ENCODE peak calls at places on chromosomes 12 and 14, in eight cellular contexts. X, H, K, F, V, E, W and I are unnamed samples.

GRCh38 chr12:108697905-108698304 is 33.4 kb downstream of the CORO1C start:
- DNase-seq in X (no peak), H (no peak), K (no peak), F (no peak), V (no peak), E (no peak), W (no peak), I (no peak)

GRCh38 chr12:132044661-132045412 is 95.1 kb downstream of the EP400 start:
- DNase-seq in X (no peak), H (no peak), K (no peak), F (no peak), V (no peak), E (no peak), W (no peak), I (no peak)

GRCh38 chr14:99603471-99603933 is 505 bp downstream of the CCDC85C start:
- DNase-seq in X (peak), H (peak), K (peak), F (peak), V (peak), E (peak), W (no peak), I (no peak)

GRCh38 chr14:91343051-91343450 is 74.6 kb downstream of the CCDC88C start:
- DNase-seq in X (no peak), H (no peak), K (no peak), F (no peak), V (no peak), E (no peak), W (no peak), I (no peak)

GRCh38 chr12:105860556-105861207 is 278.1 kb downstream of the NUAK1 start:
- DNase-seq in X (no peak), H (no peak), K (no peak), F (no peak), V (no peak), E (no peak), W (no peak), I (no peak)

GRCh38 chr12:124774462-124775167 is 89.0 kb downstream of the SCARB1 start:
- DNase-seq in X (no peak), H (peak), K (peak), F (peak), V (peak), E (no peak), W (no peak), I (peak)

GRCh38 chr14:90266441-90267154 is 10.2 kb downstream of the PSMC1 start:
- DNase-seq in X (no peak), H (no peak), K (no peak), F (no peak), V (no peak), E (no peak), W (no peak), I (no peak)

GRCh38 chr12:64836856-64837255 is 12.4 kb downstream of the TBC1D30 start:
- DNase-seq in X (no peak), H (no peak), K (no peak), F (peak), V (no peak), E (no peak), W (no peak), I (no peak)

GRCh38 chr12:5715076-5715475 is 230.0 kb downstream of the ANO2 start:
- DNase-seq in X (no peak), H (no peak), K (no peak), F (no peak), V (no peak), E (no peak), W (no peak), I (no peak)

GRCh38 chr14:43754838-43755237 is 752.2 kb downstream of the FSCB start:
- DNase-seq in X (no peak), H (no peak), K (no peak), F (no peak), V (no peak), E (no peak), W (no peak), I (no peak)

DNA sequence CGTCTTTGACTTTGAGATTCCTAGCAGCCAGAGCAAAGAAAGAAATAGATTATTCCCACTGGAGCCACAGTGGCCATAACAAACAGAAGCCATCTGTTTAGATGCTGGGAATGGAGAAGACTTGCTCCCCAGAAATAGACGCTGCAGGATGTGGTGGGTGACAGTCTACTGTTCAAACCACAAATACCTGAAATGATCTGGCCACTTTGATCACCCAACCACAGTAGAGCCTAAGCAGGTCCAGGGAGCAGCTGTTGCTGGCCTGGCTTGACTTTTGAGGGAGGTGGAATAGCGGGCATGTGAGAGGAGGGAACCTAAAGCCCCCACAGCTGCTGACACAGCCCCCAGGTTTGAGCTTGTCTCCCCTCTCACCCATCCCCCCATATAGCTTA is 38.6 kb downstream of the SH2B3 start:
- DNase-seq in X (no peak), H (no peak), K (no peak), F (no peak), V (no peak), E (no peak), W (no peak), I (no peak)
- H3K27ac ChIP-seq in X (peak), H (no peak), K (no peak), F (peak), V (no peak), E (peak), W (peak), I (no peak)

DNA sequence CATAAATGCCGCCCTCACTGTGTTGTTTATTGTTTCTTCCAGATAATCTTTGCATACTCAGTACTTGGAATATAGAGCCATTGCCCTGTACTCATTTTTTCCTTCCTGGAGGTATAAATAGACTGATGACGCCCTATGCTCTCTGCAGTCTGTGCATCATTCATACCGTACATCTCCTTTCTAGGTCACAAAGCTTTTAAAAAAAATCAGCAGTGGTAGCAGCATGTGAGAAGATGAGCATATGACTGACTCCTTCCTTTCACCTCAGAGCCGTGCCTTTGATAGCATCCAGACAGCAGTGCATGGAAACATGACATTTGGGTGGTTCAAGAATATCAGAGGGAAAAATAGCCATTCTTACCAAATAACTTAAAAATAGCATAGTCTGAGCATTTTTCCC is 77.4 kb downstream of the PDE3A start:
- DNase-seq in X (no peak), H (no peak), K (peak), F (no peak), V (no peak), E (no peak), W (no peak), I (no peak)
- H3K27ac ChIP-seq in X (no peak), H (no peak), K (no peak), F (no peak), V (no peak), E (no peak), W (peak), I (no peak)

GRCh38 chr14:51117579-51117978 is 22.7 kb upstream of the TRIM9 start:
- DNase-seq in X (no peak), H (no peak), K (no peak), F (no peak), V (no peak), E (no peak), W (no peak), I (no peak)
- H3K27ac ChIP-seq in X (no peak), H (no peak), K (no peak), F (no peak), V (no peak), E (no peak), W (no peak), I (no peak)

GRCh38 chr12:122327494-122328385 is 61.4 kb upstream of the VPS33A start:
- DNase-seq in X (no peak), H (no peak), K (no peak), F (no peak), V (no peak), E (no peak), W (no peak), I (no peak)

GRCh38 chr12:122336015-122336946 is 70.0 kb upstream of the VPS33A start:
- DNase-seq in X (peak), H (no peak), K (peak), F (peak), V (no peak), E (no peak), W (no peak), I (no peak)

DNA sequence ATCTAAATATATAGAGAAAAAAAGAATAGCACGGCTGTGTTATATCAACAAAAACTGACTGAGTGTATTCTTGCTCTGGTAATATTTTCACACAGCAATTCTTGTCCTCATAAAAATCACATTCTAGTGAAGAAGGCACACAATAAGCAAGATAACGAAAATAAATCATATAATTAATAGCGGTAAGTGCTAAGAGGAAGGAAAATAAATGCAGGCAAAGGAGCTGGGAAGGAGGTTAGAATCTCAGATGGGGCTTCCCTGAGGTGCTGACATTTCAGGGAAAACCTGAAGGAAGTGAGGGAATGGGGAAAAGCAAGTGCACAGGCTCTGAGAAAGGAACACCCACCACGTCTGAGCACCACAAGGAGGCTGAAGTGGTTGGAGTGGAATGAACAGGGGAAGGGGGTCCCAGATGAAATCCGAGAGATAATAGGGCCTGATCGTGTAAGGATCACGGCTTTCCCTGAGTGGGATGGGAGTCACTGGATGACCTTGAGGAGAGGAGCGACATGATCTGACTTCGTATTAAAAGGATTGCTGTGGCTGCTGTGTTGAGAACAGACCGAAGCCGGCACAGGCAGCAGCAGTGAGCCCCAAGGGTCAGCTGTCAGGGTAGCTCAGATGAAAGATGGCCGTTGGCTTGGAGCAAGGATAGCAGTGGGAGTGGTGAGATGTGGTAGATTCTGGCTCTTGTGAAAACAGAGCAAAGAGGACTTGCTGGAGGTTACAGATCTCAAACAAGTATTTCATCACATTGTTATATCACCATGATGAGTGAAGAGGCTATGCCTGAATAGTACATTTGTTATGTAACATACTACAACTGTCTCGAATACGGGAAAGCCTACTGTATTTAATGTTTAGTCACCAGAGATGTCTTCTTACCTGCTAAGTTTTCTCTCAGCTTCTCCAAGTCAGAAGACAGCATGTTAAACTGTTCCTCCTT is 67.1 kb upstream of the VPS33A start:
- DNase-seq in X (no peak), H (peak), K (no peak), F (peak), V (peak), E (peak), W (no peak), I (no peak)
- H3K27ac ChIP-seq in X (no peak), H (no peak), K (no peak), F (no peak), V (peak), E (no peak), W (no peak), I (no peak)

GRCh38 chr14:34365309-34365915 is 96.6 kb downstream of the SPTSSA start:
- DNase-seq in X (no peak), H (no peak), K (peak), F (no peak), V (no peak), E (no peak), W (no peak), I (no peak)

GRCh38 chr14:34364201-34364600 is 97.8 kb downstream of the SPTSSA start:
- DNase-seq in X (no peak), H (no peak), K (no peak), F (no peak), V (no peak), E (no peak), W (no peak), I (no peak)

GRCh38 chr14:34372766-34373165 is 89.3 kb downstream of the SPTSSA start:
- DNase-seq in X (no peak), H (no peak), K (no peak), F (no peak), V (no peak), E (no peak), W (no peak), I (no peak)

GRCh38 chr14:34368971-34369665 is 92.9 kb downstream of the SPTSSA start:
- DNase-seq in X (no peak), H (no peak), K (no peak), F (no peak), V (no peak), E (no peak), W (no peak), I (no peak)

GRCh38 chr14:34368115-34368970 is 93.7 kb downstream of the SPTSSA start:
- DNase-seq in X (no peak), H (no peak), K (peak), F (no peak), V (peak), E (no peak), W (no peak), I (no peak)
- H3K27ac ChIP-seq in X (no peak), H (no peak), K (peak), F (no peak), V (peak), E (no peak), W (no peak), I (no peak)

DNA sequence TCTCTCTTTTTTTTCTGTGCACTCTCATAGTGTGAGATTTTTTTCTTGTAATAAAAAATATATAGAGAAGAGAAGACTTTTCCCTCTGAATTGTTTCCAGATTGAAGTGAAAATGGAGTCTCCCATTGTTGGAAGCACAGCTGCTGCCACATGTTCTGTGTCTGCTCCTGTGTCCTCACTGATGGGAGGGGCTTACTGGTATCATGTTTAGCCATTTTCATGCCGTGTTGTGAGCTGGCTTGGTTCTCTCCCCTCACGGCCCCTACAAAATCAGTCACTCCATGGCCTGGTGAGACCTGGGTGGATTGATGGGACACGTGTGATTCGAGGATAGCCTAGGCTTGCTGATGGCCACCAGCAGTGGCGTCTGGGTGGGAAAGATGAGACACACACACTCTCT is 379.7 kb upstream of the DDHD1 start:
- DNase-seq in X (no peak), H (no peak), K (no peak), F (no peak), V (no peak), E (no peak), W (no peak), I (no peak)
- H3K27ac ChIP-seq in X (no peak), H (no peak), K (peak), F (no peak), V (no peak), E (no peak), W (no peak), I (no peak)

GRCh38 chr12:89863332-89863938 is 154.8 kb upstream of the ATP2B1 start:
- DNase-seq in X (peak), H (no peak), K (no peak), F (no peak), V (no peak), E (no peak), W (no peak), I (no peak)

GRCh38 chr12:89863968-89864367 is 155.3 kb upstream of the ATP2B1 start:
- DNase-seq in X (no peak), H (no peak), K (no peak), F (no peak), V (no peak), E (no peak), W (no peak), I (no peak)

GRCh38 chr12:89861086-89861485 is 152.4 kb upstream of the ATP2B1 start:
- DNase-seq in X (no peak), H (no peak), K (peak), F (no peak), V (no peak), E (no peak), W (no peak), I (no peak)

GRCh38 chr12:89864419-89864818 is 155.8 kb upstream of the ATP2B1 start:
- DNase-seq in X (no peak), H (no peak), K (no peak), F (no peak), V (no peak), E (no peak), W (no peak), I (no peak)

DNA sequence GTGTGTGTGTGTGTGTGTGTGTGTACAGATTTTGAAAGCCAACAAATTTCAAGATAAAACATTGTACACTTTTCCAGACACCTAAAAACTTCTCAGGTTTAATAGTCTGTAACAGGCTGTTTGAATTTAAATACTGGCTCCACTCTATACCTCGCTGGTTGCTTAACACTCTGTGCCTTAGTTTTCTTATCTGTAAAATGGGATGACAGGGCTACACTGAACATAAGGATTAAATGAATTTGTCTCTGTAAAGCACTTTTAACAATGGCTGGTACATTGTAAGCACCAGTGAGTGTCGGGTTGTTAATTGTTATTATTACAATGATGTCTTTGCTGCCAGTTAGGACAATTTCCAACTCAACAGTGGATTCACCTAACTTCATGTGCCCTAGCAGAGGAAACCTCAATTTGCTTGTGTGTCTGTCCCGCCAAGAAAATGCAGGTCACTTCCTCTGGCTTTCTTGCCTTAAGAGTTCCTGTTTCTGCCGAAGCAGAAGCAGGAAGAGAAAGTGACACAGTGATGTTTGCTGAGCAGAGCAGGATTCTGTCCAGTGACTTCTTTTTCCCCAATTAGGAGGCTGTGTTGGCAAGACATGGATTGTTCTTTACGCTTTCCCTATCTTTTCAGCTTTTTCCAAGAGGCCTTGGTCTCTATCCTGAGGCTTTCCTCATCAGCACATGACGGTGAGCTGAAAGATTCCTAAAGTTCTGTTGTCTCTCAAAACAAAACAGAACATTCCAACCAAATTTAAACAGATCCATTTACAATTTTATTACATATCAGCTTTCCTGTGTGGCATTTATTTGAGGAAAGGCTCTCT is 154.1 kb upstream of the ATP2B1 start:
- DNase-seq in X (peak), H (no peak), K (no peak), F (peak), V (peak), E (no peak), W (peak), I (no peak)
- H3K27ac ChIP-seq in X (peak), H (no peak), K (peak), F (no peak), V (peak), E (peak), W (no peak), I (peak)

DNA sequence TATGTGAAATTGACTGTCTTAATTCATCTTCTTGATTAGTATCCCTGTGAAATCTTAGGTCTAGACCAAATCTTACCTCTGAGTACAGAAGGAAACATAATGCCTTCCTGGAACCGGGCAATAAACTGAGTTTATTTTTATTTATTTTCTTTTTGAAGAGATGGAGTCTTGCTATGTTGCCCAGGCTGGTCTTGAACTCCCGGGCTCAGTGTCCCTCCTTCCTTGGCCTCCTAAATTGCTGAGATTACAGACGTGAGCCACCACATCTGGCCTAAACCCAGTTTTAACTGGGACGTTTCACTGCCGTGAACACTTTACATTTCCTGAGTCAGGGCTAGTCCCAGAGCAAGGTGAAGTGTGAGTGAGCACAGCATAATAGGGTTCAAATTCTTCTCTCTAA is 714 bp downstream of the GUCY2C start:
- DNase-seq in X (no peak), H (no peak), K (no peak), F (no peak), V (no peak), E (no peak), W (no peak), I (no peak)
- H3K27ac ChIP-seq in X (no peak), H (no peak), K (no peak), F (no peak), V (no peak), E (no peak), W (no peak), I (no peak)